ENCODE peak calls at places on chromosomes 16 and 17, in four cellular contexts. One of them, this sample, is unnamed.

GRCh38 chr16:57301126-57301817 is 16.8 kb upstream of the PLLP start:
- DNase-seq in body of pancreas: no peak
- DNase-seq in tibial nerve: no peak
- DNase-seq in MM.1S: no peak
- DNase-seq in this sample: peak

GRCh38 chr17:2146132-2146871 is 91.4 kb downstream of the HIC1 start:
- DNase-seq in tibial nerve: no peak
- DNase-seq in body of pancreas: no peak
- DNase-seq in MM.1S: no peak
- DNase-seq in this sample: no peak

GRCh38 chr17:73096866-73097265 is 4.4 kb upstream of the SLC39A11 start:
- DNase-seq in MM.1S: no peak
- DNase-seq in body of pancreas: peak
- DNase-seq in tibial nerve: no peak
- DNase-seq in this sample: peak

GRCh38 chr16:20114356-20114755 is 40.7 kb upstream of the GPR139 start:
- DNase-seq in body of pancreas: peak
- DNase-seq in tibial nerve: no peak
- DNase-seq in MM.1S: no peak
- DNase-seq in this sample: no peak

GRCh38 chr16:30985401-30986128 is 558 bp downstream of the HSD3B7 start:
- DNase-seq in MM.1S: no peak
- DNase-seq in body of pancreas: peak
- DNase-seq in tibial nerve: no peak
- DNase-seq in this sample: no peak

GRCh38 chr17:72863511-72864175 is 228.8 kb downstream of the SLC39A11 start:
- DNase-seq in body of pancreas: no peak
- DNase-seq in tibial nerve: no peak
- DNase-seq in MM.1S: no peak
- DNase-seq in this sample: no peak

GRCh38 chr17:78995761-78996451 is 13.7 kb downstream of the CANT1 start:
- DNase-seq in MM.1S: no peak
- DNase-seq in tibial nerve: no peak
- DNase-seq in body of pancreas: peak
- DNase-seq in this sample: peak

GRCh38 chr16:81401035-81401950 is 43.3 kb upstream of the CMIP start:
- DNase-seq in body of pancreas: peak
- DNase-seq in tibial nerve: no peak
- DNase-seq in MM.1S: no peak
- DNase-seq in this sample: no peak

GRCh38 chr16:70267516-70267915 is 15.8 kb upstream of the EXOSC6 start:
- DNase-seq in tibial nerve: no peak
- DNase-seq in body of pancreas: peak
- DNase-seq in MM.1S: no peak
- DNase-seq in this sample: no peak

GRCh38 chr16:3980311-3981111 is 100.0 kb upstream of the CREBBP start:
- DNase-seq in MM.1S: no peak
- DNase-seq in tibial nerve: no peak
- DNase-seq in body of pancreas: no peak
- DNase-seq in this sample: no peak

GRCh38 chr16:838741-839140 is 38.2 kb upstream of the GNG13 start:
- DNase-seq in MM.1S: no peak
- DNase-seq in body of pancreas: no peak
- DNase-seq in tibial nerve: no peak
- DNase-seq in this sample: no peak

GRCh38 chr17:46154151-46154816 is 38.9 kb downstream of the KANSL1 start:
- DNase-seq in MM.1S: no peak
- DNase-seq in body of pancreas: no peak
- DNase-seq in tibial nerve: no peak
- DNase-seq in this sample: no peak

GRCh38 chr16:2779978-2780898 is 3.2 kb upstream of the ELOB start:
- DNase-seq in MM.1S: no peak
- DNase-seq in tibial nerve: no peak
- DNase-seq in body of pancreas: no peak
- DNase-seq in this sample: no peak

GRCh38 chr17:9115446-9116265 is 94.3 kb downstream of the NTN1 start:
- DNase-seq in body of pancreas: peak
- DNase-seq in tibial nerve: peak
- DNase-seq in MM.1S: no peak
- DNase-seq in this sample: peak

GRCh38 chr16:57610611-57611010 is 17.8 kb upstream of the ADGRG1 start:
- DNase-seq in tibial nerve: no peak
- DNase-seq in body of pancreas: peak
- DNase-seq in MM.1S: no peak
- DNase-seq in this sample: no peak

GRCh38 chr17:71995570-71995969 is 125.2 kb upstream of the SOX9 start:
- DNase-seq in tibial nerve: no peak
- DNase-seq in MM.1S: no peak
- DNase-seq in body of pancreas: no peak
- DNase-seq in this sample: no peak

GRCh38 chr16:85206472-85207356 is 94.4 kb upstream of the CIBAR2 start:
- DNase-seq in tibial nerve: no peak
- DNase-seq in MM.1S: no peak
- DNase-seq in body of pancreas: peak
- DNase-seq in this sample: no peak

GRCh38 chr16:7853197-7853596 is 520.6 kb downstream of the RBFOX1 start:
- DNase-seq in body of pancreas: no peak
- DNase-seq in MM.1S: no peak
- DNase-seq in tibial nerve: no peak
- DNase-seq in this sample: no peak

GRCh38 chr16:51756447-51757123 is 605.5 kb upstream of the SALL1 start:
- DNase-seq in tibial nerve: no peak
- DNase-seq in MM.1S: peak
- DNase-seq in body of pancreas: no peak
- DNase-seq in this sample: no peak
- TF ChIP-seq CTCF in tibial nerve: no peak
- TF ChIP-seq CTCF in MM.1S: no peak
- TF ChIP-seq CTCF in body of pancreas: no peak
- TF ChIP-seq CTCF in this sample: no peak

GRCh38 chr17:16286947-16287562 is 66.2 kb downstream of the CENPV start:
- DNase-seq in MM.1S: no peak
- DNase-seq in body of pancreas: no peak
- DNase-seq in tibial nerve: no peak
- DNase-seq in this sample: peak
- TF ChIP-seq CTCF in MM.1S: no peak
- TF ChIP-seq CTCF in body of pancreas: no peak
- TF ChIP-seq CTCF in tibial nerve: no peak
- TF ChIP-seq CTCF in this sample: no peak

GRCh38 chr17:59964455-59965328 is at the start of gene RNFT1:
- DNase-seq in tibial nerve: peak
- DNase-seq in MM.1S: peak
- DNase-seq in body of pancreas: peak
- DNase-seq in this sample: peak
- TF ChIP-seq CTCF in tibial nerve: no peak
- TF ChIP-seq CTCF in MM.1S: no peak
- TF ChIP-seq CTCF in body of pancreas: peak
- TF ChIP-seq CTCF in this sample: no peak

GRCh38 chr16:67117716-67118115 is 8.0 kb downstream of the PHAF1 start:
- DNase-seq in body of pancreas: no peak
- DNase-seq in tibial nerve: no peak
- DNase-seq in MM.1S: no peak
- DNase-seq in this sample: no peak
- TF ChIP-seq CTCF in body of pancreas: no peak
- TF ChIP-seq CTCF in tibial nerve: no peak
- TF ChIP-seq CTCF in MM.1S: no peak
- TF ChIP-seq CTCF in this sample: no peak

GRCh38 chr17:80473701-80474100 is 2.7 kb downstream of the NPTX1 start:
- DNase-seq in tibial nerve: no peak
- DNase-seq in body of pancreas: no peak
- DNase-seq in MM.1S: no peak
- DNase-seq in this sample: no peak

GRCh38 chr17:80472996-80473395 is 3.4 kb downstream of the NPTX1 start:
- DNase-seq in body of pancreas: no peak
- DNase-seq in MM.1S: no peak
- DNase-seq in tibial nerve: no peak
- DNase-seq in this sample: no peak

GRCh38 chr17:80474933-80475915 is 1.2 kb downstream of the NPTX1 start:
- DNase-seq in tibial nerve: no peak
- DNase-seq in MM.1S: no peak
- DNase-seq in body of pancreas: no peak
- DNase-seq in this sample: no peak

GRCh38 chr17:80475949-80476876 is at the start of gene NPTX1:
- DNase-seq in tibial nerve: no peak
- DNase-seq in MM.1S: no peak
- DNase-seq in body of pancreas: no peak
- DNase-seq in this sample: no peak

GRCh38 chr17:80474231-80474932 is 2.0 kb downstream of the NPTX1 start:
- DNase-seq in body of pancreas: no peak
- DNase-seq in tibial nerve: no peak
- DNase-seq in MM.1S: no peak
- DNase-seq in this sample: no peak
- TF ChIP-seq CTCF in body of pancreas: no peak
- TF ChIP-seq CTCF in tibial nerve: no peak
- TF ChIP-seq CTCF in MM.1S: no peak
- TF ChIP-seq CTCF in this sample: no peak

DNA sequence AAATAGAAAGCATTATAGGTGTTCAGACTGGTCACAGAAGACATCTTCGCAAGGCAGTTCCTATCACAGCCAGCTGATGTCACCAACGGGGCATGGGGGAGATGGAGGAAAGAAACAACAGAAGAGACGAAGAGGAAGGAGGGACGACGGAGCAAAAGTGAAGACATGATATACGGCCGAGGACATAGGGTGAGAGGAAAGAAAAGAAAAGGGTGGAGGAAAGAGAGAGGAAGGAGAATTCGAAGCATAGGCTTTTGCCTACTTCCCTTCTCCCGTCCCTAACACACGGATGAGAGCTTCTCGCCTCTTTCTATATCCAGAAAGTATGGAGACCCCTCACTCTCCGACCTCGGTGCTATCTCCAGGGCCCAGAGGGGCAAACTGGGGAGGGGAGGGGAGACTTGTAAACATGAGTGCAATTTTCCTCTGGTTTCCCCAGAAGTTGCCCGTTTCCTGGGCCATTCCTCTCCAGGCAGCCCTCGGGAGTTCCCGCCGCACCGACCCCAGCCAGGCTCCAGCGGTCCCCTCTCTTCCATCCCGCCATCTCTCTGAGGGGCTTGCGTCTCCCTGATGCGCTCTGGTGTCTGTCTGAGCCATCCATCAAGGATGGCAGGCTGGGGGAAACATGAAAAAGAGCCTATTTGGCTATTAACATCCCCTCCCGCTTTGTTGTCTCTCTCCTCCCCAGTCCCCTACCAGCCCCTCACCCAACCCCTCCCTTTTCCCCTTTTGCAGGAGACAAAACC is 26.0 kb downstream of the COPZ2 start:
- DNase-seq in tibial nerve: no peak
- DNase-seq in body of pancreas: no peak
- DNase-seq in MM.1S: peak
- DNase-seq in this sample: no peak
- TF ChIP-seq CTCF in tibial nerve: no peak
- TF ChIP-seq CTCF in body of pancreas: peak
- TF ChIP-seq CTCF in MM.1S: peak
- TF ChIP-seq CTCF in this sample: peak

DNA sequence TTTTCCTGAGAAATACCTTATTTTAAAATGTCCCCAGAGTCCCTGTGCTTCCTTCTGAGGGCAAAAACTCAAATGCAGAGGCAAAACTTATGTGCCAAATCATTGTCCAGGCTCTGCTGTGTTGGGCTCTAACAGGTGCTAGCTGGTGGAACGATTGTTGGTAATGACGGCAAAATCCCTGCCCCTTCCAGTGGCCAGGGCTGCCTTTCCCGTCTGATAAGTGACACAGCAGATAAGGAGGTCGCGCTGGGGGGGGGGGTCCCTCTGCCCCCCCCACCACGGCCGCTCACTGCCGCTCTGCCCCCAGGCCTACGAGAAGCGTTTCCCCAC is 29.1 kb downstream of the SEC14L5 start:
- DNase-seq in MM.1S: no peak
- DNase-seq in body of pancreas: no peak
- DNase-seq in tibial nerve: no peak
- DNase-seq in this sample: no peak
- TF ChIP-seq CTCF in MM.1S: no peak
- TF ChIP-seq CTCF in body of pancreas: no peak
- TF ChIP-seq CTCF in tibial nerve: no peak
- TF ChIP-seq CTCF in this sample: no peak

GRCh38 chr17:57832711-57833596 is 16.9 kb downstream of the MRPS23 start:
- DNase-seq in MM.1S: peak
- DNase-seq in body of pancreas: peak
- DNase-seq in tibial nerve: peak
- DNase-seq in this sample: peak

GRCh38 chr17:57835333-57835900 is 14.4 kb downstream of the MRPS23 start:
- DNase-seq in body of pancreas: no peak
- DNase-seq in MM.1S: no peak
- DNase-seq in tibial nerve: no peak
- DNase-seq in this sample: no peak

GRCh38 chr17:57833597-57833939 is 16.3 kb downstream of the MRPS23 start:
- DNase-seq in tibial nerve: no peak
- DNase-seq in body of pancreas: no peak
- DNase-seq in MM.1S: no peak
- DNase-seq in this sample: no peak

GRCh38 chr17:57832299-57832698 is 17.5 kb downstream of the MRPS23 start:
- DNase-seq in MM.1S: no peak
- DNase-seq in body of pancreas: no peak
- DNase-seq in tibial nerve: no peak
- DNase-seq in this sample: no peak

GRCh38 chr17:57834146-57834741 is 15.6 kb downstream of the MRPS23 start:
- DNase-seq in MM.1S: no peak
- DNase-seq in body of pancreas: peak
- DNase-seq in tibial nerve: no peak
- DNase-seq in this sample: peak
- TF ChIP-seq CTCF in MM.1S: no peak
- TF ChIP-seq CTCF in body of pancreas: peak
- TF ChIP-seq CTCF in tibial nerve: no peak
- TF ChIP-seq CTCF in this sample: peak

DNA sequence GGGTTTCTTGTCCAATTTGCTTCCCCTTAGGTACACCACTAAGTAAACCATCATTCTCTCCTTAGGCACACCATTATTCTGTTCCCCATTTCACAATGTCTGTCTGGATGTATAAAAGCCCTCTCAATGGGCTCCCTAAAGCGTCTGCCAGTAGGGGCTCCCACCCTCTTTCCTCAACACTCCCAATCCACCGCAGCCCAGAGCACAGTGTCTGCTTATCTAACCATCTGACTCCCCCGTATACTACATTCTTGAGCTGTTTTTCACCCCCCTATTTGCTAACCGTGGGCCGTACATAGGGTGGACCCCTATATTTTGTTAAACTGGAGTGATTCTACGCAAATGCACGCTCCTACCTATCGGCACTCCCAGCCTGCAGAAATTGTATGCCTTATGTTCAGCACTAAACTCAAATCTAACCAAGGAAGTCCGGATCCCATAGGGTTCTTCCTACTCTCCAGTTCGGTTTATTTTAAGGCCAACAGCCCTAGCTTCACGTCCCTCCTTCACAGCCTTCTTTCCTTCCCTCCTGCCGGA is 674 bp upstream of the PSMD3 start:
- DNase-seq in tibial nerve: no peak
- DNase-seq in MM.1S: peak
- DNase-seq in body of pancreas: peak
- DNase-seq in this sample: no peak
- TF ChIP-seq CTCF in tibial nerve: no peak
- TF ChIP-seq CTCF in MM.1S: peak
- TF ChIP-seq CTCF in body of pancreas: no peak
- TF ChIP-seq CTCF in this sample: no peak

DNA sequence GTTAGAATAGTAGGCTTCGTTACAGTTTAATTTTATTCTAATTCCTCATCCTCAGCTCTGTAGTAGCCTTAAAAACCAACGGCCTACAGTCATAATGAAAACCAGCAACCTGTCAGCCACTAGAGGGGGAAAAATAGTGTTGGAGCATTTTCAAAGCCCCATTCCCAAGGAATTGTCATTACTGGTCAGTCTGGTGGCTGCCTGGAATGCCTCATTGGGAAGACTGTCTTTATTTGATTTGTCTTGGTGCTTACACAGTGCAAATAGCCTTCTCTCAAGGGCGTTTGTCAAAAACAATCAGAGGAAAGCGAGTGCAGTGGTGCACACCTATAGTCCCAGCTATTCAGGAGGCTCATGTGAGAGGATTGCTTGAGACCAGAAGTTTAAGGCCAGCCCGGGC is 4.7 kb downstream of the LPCAT2 start:
- DNase-seq in MM.1S: no peak
- DNase-seq in body of pancreas: no peak
- DNase-seq in tibial nerve: no peak
- DNase-seq in this sample: no peak
- TF ChIP-seq CTCF in MM.1S: no peak
- TF ChIP-seq CTCF in body of pancreas: no peak
- TF ChIP-seq CTCF in tibial nerve: no peak
- TF ChIP-seq CTCF in this sample: no peak